ENCODE peak calls at places on chromosomes 2 and 18, in six cellular contexts. R is IMR-90, C is neuronal stem cell, M is H1, G is trophoblast cell, A is mesenchymal stem cell. Y is an unnamed sample.

GRCh38 chr2:11292464-11293255 is 51.8 kb downstream of the ROCK2 start:
- DNase-seq in C (no peak), R (peak), A (peak), M (no peak), G (no peak), Y (no peak)

GRCh38 chr18:52907522-52907921 is 567.5 kb downstream of the DCC start:
- DNase-seq in A (no peak), G (no peak), R (no peak), C (no peak), M (no peak), Y (peak)

GRCh38 chr2:231687133-231687852 is 21.0 kb upstream of the PTMA start:
- DNase-seq in R (no peak), G (no peak), A (peak), C (no peak), M (peak), Y (peak)

GRCh38 chr2:145752091-145752806 is 1232.3 kb upstream of the ZEB2 start:
- DNase-seq in M (no peak), G (no peak), C (peak), A (peak), R (peak), Y (no peak)

GRCh38 chr18:55338955-55339662 is 248.9 kb downstream of the TCF4 start:
- DNase-seq in C (no peak), G (no peak), M (no peak), R (peak), A (peak), Y (no peak)

GRCh38 chr2:44778221-44778654 is 163.3 kb upstream of the SIX3 start:
- DNase-seq in A (no peak), R (no peak), M (no peak), G (no peak), C (peak), Y (peak)

GRCh38 chr2:28224648-28225471 is 167.8 kb upstream of the FOSL2 start:
- DNase-seq in R (peak), G (no peak), A (peak), M (no peak), C (no peak), Y (no peak)

GRCh38 chr18:3753116-3753515 is 303.1 kb downstream of the TGIF1 start:
- DNase-seq in C (no peak), G (no peak), A (no peak), R (no peak), M (no peak), Y (no peak)

GRCh38 chr2:20476481-20476880 is 29.6 kb downstream of the RHOB start:
- DNase-seq in M (no peak), C (no peak), G (no peak), R (no peak), A (no peak), Y (no peak)

GRCh38 chr2:30223413-30223874 is 7.9 kb upstream of the LBH start:
- DNase-seq in G (no peak), R (no peak), A (no peak), M (no peak), C (no peak), Y (no peak)

GRCh38 chr2:60515751-60516226 is 37.7 kb downstream of the BCL11A start:
- DNase-seq in M (no peak), A (peak), R (peak), C (no peak), G (peak), Y (peak)

GRCh38 chr2:30113617-30114293 is 33.1 kb upstream of the YPEL5 start:
- DNase-seq in C (no peak), R (peak), M (no peak), G (peak), A (peak), Y (no peak)

GRCh38 chr18:49029628-49030027 is 78.9 kb upstream of the SMAD7 start:
- DNase-seq in M (no peak), R (no peak), A (no peak), C (no peak), G (no peak), Y (no peak)

GRCh38 chr2:185291035-185291647 is 447.5 kb upstream of the FSIP2 start:
- DNase-seq in R (peak), M (peak), A (peak), G (peak), C (peak), Y (peak)

GRCh38 chr18:59866551-59866950 is 33.2 kb upstream of the PMAIP1 start:
- DNase-seq in M (no peak), G (no peak), R (no peak), C (no peak), A (no peak), Y (no peak)

GRCh38 chr2:54646170-54646927 is 77.1 kb upstream of the EML6 start:
- DNase-seq in A (peak), C (no peak), G (no peak), R (no peak), M (no peak), Y (no peak)

GRCh38 chr2:176911-177310 is 86.9 kb downstream of the SH3YL1 start:
- DNase-seq in R (no peak), C (no peak), G (no peak), M (no peak), A (peak), Y (no peak)
- H3K14ac ChIP-seq in R (no peak), C (no peak), G (no peak), M (no peak), A (no peak), Y (no peak)

GRCh38 chr2:191479680-191480023 is 198.3 kb upstream of the NABP1 start:
- DNase-seq in M (no peak), A (peak), R (no peak), C (no peak), G (no peak), Y (no peak)

GRCh38 chr2:191481305-191482075 is 196.4 kb upstream of the NABP1 start:
- DNase-seq in C (no peak), R (no peak), A (peak), G (no peak), M (no peak), Y (no peak)

GRCh38 chr2:191476901-191477300 is 201.0 kb upstream of the NABP1 start:
- DNase-seq in G (no peak), A (no peak), M (no peak), R (no peak), C (no peak), Y (no peak)

GRCh38 chr2:191474459-191474858 is 203.5 kb upstream of the NABP1 start:
- DNase-seq in C (no peak), R (no peak), G (no peak), M (no peak), A (no peak), Y (no peak)

DNA sequence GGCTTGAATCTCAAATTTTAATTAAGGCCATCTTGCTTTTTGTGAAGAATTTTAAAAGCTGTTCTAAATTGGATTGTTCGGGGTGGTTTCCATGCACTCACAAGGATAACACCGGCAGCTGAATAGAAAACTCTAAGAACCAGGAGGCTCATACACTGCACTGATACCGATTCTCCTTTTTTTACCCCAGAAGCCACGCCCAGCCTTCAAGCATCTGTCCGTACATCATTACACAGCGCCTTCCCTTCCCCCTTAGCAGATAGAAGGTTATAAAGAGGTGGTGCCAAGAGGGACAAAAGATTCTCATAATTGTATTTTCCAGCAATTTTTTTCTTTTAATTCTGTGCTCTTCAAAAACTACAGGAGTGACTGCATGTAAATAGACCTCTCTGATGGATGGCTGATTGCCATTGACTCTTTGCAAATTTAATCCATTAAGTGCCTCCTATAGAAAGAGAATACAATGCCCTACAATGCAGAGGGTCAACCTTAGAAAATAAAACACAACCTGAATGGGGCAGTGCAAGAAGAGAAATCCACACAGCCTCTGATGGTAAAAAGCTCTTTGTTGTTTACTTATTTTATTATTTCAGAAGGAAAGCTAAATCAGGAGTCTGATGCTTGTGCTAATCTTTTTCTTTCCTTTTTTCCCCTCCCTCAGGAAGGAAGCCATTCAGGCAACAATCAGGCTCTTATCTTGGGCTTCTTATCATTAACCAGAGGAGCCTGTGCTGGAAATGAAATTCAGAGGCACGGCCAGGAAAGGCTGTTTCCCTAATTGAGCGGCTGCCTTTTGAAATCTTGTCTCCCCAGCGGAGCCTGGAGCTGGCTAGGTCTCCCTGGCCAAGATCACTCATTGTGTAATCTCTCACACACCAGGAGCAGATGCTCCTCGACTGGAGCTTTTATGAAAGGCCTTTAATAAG is 198.9 kb upstream of the NABP1 start:
- DNase-seq in R (peak), M (no peak), A (no peak), C (peak), G (no peak), Y (no peak)
- H2BK5ac ChIP-seq in R (no peak), M (no peak), A (no peak), C (no peak), G (no peak), Y (no peak)

GRCh38 chr2:168431301-168432024 is 24.6 kb upstream of the CERS6 start:
- DNase-seq in C (no peak), A (no peak), R (no peak), G (no peak), M (no peak), Y (no peak)
- H3K14ac ChIP-seq in C (no peak), A (no peak), R (no peak), G (no peak), M (no peak), Y (no peak)

GRCh38 chr2:98509542-98510321 is 65.1 kb downstream of the INPP4A start:
- DNase-seq in R (no peak), C (no peak), M (no peak), A (no peak), G (no peak), Y (no peak)

GRCh38 chr2:98508690-98509054 is 64.0 kb downstream of the INPP4A start:
- DNase-seq in A (peak), G (peak), C (no peak), M (no peak), R (peak), Y (no peak)

GRCh38 chr2:98505991-98506664 is 61.5 kb downstream of the INPP4A start:
- DNase-seq in A (no peak), R (no peak), M (no peak), C (no peak), G (no peak), Y (no peak)

GRCh38 chr2:98507461-98507860 is 62.8 kb downstream of the INPP4A start:
- DNase-seq in C (no peak), G (no peak), A (no peak), M (no peak), R (no peak), Y (no peak)

DNA sequence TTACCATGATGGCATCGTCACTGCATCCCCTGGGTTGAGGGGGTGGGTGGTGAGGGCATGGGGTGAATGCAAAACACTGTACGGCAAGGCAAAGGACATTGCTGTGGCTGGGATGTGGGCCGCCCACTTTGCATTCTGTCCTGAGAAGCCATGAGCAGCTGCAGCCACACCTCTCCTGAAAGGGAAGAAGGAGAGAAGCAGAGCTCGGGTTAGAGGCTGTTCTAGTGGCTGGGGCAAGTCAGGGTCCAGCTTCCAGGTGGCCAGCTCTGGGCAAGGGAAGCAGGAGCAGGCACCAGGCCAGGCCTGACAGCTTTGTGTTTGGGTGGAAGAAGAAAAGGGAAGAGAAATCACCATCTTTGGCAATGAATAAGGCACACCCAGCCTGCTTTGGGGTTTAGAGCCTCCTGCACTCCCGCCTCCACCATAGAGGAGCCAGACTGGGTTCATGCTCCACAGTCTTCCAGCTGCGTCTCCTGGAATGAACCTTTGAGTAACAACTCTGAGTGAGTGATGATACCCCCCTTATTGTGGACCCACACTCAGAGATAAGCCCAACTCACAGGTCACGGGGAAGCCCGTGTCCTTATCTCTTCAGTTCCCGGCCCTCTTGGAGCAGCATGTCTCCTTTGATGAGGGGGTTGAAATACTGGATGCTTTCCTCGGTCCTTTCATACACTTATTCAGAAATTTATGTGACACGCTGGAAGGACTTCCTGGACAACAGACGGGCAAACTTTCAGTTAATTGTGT is 63.5 kb downstream of the INPP4A start:
- DNase-seq in A (no peak), G (no peak), R (no peak), M (no peak), C (no peak), Y (no peak)
- H2BK5ac ChIP-seq in A (no peak), G (peak), R (no peak), M (no peak), C (no peak), Y (no peak)

GRCh38 chr18:74513149-74513882 is 17.2 kb downstream of the CNDP2 start:
- DNase-seq in C (no peak), G (peak), A (no peak), R (no peak), M (no peak), Y (peak)
- H3K14ac ChIP-seq in C (no peak), G (no peak), A (no peak), R (no peak), M (no peak), Y (no peak)

GRCh38 chr2:101545940-101546339 is 71.0 kb upstream of the RFX8 start:
- DNase-seq in M (no peak), C (no peak), A (no peak), R (no peak), G (no peak), Y (no peak)
- H2BK5ac ChIP-seq in M (no peak), C (no peak), A (no peak), R (no peak), G (no peak), Y (no peak)

DNA sequence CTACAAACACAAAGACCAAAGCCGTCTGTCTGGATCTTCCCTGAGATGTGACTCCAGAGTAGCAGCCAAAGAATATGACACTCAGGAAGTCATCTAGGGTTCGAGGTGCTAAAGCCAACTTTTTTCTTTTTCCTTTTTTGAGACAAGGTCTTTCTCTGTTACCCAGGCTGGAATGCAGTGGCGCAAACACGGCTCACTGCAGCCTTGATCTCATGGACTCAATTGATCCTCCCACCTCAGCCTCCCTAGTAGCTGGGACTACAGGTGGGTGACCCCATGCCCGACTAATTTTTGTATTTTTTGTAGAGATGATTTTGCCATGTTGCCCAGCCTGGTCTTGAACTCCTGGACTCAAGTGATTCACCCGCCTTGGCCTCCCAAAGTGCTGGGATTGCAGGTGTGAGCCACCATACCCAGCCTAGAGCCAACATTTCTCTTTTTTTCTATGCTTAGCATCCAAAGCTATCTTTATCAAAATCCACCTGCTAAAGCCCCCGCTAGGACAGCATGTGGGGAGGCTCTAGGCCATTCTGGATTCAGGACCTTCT is 92.8 kb downstream of the TMEM17 start:
- DNase-seq in M (no peak), C (no peak), G (no peak), R (no peak), A (no peak), Y (no peak)
- H3K14ac ChIP-seq in M (no peak), C (no peak), G (no peak), R (no peak), A (no peak), Y (no peak)

GRCh38 chr2:135531231-135532197 is at the start of gene R3HDM1:
- DNase-seq in R (peak), A (peak), C (peak), M (peak), G (peak), Y (peak)
- H2BK5ac ChIP-seq in R (peak), A (peak), C (peak), M (peak), G (peak), Y (no peak)

GRCh38 chr18:79355433-79356335 is 40.0 kb upstream of the NFATC1 start:
- DNase-seq in M (no peak), R (no peak), G (no peak), A (no peak), C (no peak), Y (no peak)

GRCh38 chr18:79353238-79353637 is 42.5 kb upstream of the NFATC1 start:
- DNase-seq in R (peak), A (peak), M (no peak), C (no peak), G (no peak), Y (peak)

GRCh38 chr18:79356435-79356834 is 39.3 kb upstream of the NFATC1 start:
- DNase-seq in A (no peak), C (no peak), M (no peak), R (no peak), G (no peak), Y (no peak)

GRCh38 chr18:79354350-79354749 is 41.4 kb upstream of the NFATC1 start:
- DNase-seq in C (no peak), M (no peak), A (peak), R (no peak), G (no peak), Y (no peak)

DNA sequence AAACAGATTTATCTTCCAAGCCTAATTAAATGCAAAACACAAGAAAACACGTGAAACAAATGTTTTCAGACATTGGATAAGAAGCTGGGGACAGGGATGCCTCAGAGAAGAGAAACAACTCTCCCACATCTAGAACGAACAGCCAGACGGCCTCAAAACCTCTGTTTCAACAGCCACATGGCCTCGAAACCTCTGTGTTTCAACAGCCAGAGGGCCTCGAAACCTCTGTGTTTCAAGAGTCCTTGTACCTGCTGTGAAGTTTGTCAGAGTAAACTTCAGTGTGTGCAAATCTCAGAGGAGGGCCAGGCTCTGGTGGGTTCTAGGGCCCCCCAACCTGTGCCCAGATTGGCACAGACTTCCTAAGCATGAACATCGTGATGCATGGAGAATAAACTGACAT is 43.3 kb upstream of the NFATC1 start:
- DNase-seq in R (no peak), M (no peak), C (no peak), A (no peak), G (no peak), Y (no peak)
- H3K14ac ChIP-seq in R (no peak), M (no peak), C (no peak), A (no peak), G (no peak), Y (no peak)

DNA sequence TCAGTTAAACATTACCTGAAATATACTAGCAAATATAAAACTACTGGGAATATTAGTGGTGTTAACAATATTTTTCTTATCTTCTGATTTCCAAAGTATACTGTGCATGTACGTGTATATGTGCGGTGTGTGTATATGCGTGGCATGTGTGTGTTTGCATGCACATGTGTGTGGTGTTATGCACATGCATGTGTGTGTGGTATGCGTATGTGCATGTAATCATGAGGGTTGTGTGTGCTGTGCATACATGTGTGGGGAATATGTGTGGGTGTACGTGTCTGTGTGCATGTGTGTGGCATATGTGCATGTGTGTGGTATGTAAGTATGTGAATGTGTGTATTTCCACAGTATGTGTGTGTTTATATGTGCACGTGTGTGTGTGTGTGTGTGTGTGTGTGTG is 640.2 kb downstream of the TSN start:
- DNase-seq in M (no peak), C (no peak), R (no peak), A (no peak), G (no peak), Y (no peak)
- H2BK5ac ChIP-seq in M (no peak), C (no peak), R (no peak), A (no peak), G (no peak), Y (no peak)